ENCODE peak calls at places on chromosomes 12 and 14, in eight cellular contexts. U is GM23248; P is aorta; I is CD8-positive, alpha-beta memory T cell; E is tibial nerve; F is GM23338; B is stomach; L is heart left ventricle. V is an unnamed sample.

GRCh38 chr12:86137936-86138335 is 118.3 kb downstream of the MGAT4C start:
- DNase-seq in U (peak; percentile 11), P (no peak), I (no peak), E (no peak), F (no peak), B (no peak), L (no peak), V (no peak)

GRCh38 chr12:44873898-44874297 is 2.2 kb downstream of the NELL2 start:
- DNase-seq in U (peak; percentile 38), P (no peak), I (peak; percentile 28), E (no peak), F (peak; percentile 21), B (no peak), L (no peak), V (no peak)

GRCh38 chr12:64461634-64462414 is 9.9 kb downstream of the TBK1 start:
- DNase-seq in U (peak; percentile 96), P (no peak), I (no peak), E (no peak), F (no peak), B (no peak), L (no peak), V (no peak)

GRCh38 chr12:106248849-106249371 is 1.1 kb upstream of the CKAP4 start:
- DNase-seq in U (peak; percentile 90), P (no peak), I (peak; percentile 38), E (no peak), F (no peak), B (no peak), L (no peak), V (peak; percentile 81)

GRCh38 chr12:6553051-6553868 is 2.6 kb downstream of the IFFO1 start:
- DNase-seq in U (peak; percentile 97), P (no peak), I (no peak), E (peak; percentile 49), F (no peak), B (no peak), L (peak; percentile 68), V (peak; percentile 59)

GRCh38 chr12:70415987-70416386 is 49.9 kb downstream of the KCNMB4 start:
- DNase-seq in U (no peak), P (no peak), I (no peak), E (no peak), F (no peak), B (no peak), L (no peak), V (no peak)

GRCh38 chr12:31922341-31923062 is 36.7 kb upstream of the RESF1 start:
- DNase-seq in U (peak; percentile 8), P (no peak), I (no peak), E (no peak), F (peak; percentile 56), B (no peak), L (no peak), V (no peak)

GRCh38 chr12:31682136-31682962 is 22.9 kb downstream of the ETFBKMT start:
- DNase-seq in U (peak; percentile 71), P (no peak), I (peak; percentile 62), E (no peak), F (peak; percentile 97), B (peak; percentile 57), L (peak; percentile 46), V (peak; percentile 83)

GRCh38 chr12:68349921-68350606 is 17.9 kb upstream of the MDM1 start:
- DNase-seq in U (peak; percentile 30), P (no peak), I (no peak), E (no peak), F (no peak), B (no peak), L (no peak), V (no peak)

GRCh38 chr14:54058501-54058900 is 101.9 kb upstream of the BMP4 start:
- DNase-seq in U (no peak), P (no peak), I (no peak), E (no peak), F (no peak), B (no peak), L (no peak), V (no peak)

GRCh38 chr12:26026713-26027112 is 68.2 kb downstream of the RASSF8 start:
- DNase-seq in U (no peak), P (no peak), I (no peak), E (no peak), F (no peak), B (no peak), L (no peak), V (no peak)

GRCh38 chr12:127054531-127054930 is 1212.4 kb upstream of the TMEM132C start:
- DNase-seq in U (peak; percentile 52), P (no peak), I (no peak), E (no peak), F (no peak), B (no peak), L (no peak), V (no peak)

GRCh38 chr12:47988073-47989022 is 15.9 kb downstream of the COL2A1 start:
- DNase-seq in U (peak; percentile 54), P (peak; percentile 47), I (no peak), E (no peak), F (peak; percentile 76), B (no peak), L (no peak), V (peak; percentile 61)

GRCh38 chr14:73744175-73744867 is 30.1 kb upstream of the PNMA1 start:
- DNase-seq in U (no peak), P (no peak), I (no peak), E (no peak), F (no peak), B (no peak), L (no peak), V (peak; percentile 79)

GRCh38 chr12:6533653-6534157 is 612 bp upstream of the GAPDH start:
- DNase-seq in U (peak; percentile 83), P (peak; percentile 86), I (peak; percentile 11), E (no peak), F (peak; percentile 94), B (peak; percentile 54), L (peak; percentile 81), V (peak; percentile 90)

GRCh38 chr14:70576891-70577290 is 23.6 kb downstream of the MED6 start:
- DNase-seq in U (no peak), P (no peak), I (no peak), E (no peak), F (no peak), B (no peak), L (no peak), V (no peak)

GRCh38 chr14:61346793-61347192 is 25.4 kb downstream of the PRKCH start:
- DNase-seq in U (no peak), P (no peak), I (no peak), E (no peak), F (no peak), B (no peak), L (no peak), V (no peak)

GRCh38 chr12:7142057-7142644 is 12.0 kb downstream of the CLSTN3 start:
- DNase-seq in U (peak; percentile 75), P (no peak), I (peak; percentile 13), E (peak; percentile 30), F (peak; percentile 83), B (peak; percentile 41), L (no peak), V (peak; percentile 72)

GRCh38 chr12:19517583-19517982 is 78.3 kb downstream of the AEBP2 start:
- DNase-seq in U (peak; percentile 9), P (no peak), I (no peak), E (no peak), F (no peak), B (no peak), L (no peak), V (no peak)

GRCh38 chr12:122099856-122100255 is 21.3 kb downstream of the MLXIP start:
- DNase-seq in U (no peak), P (no peak), I (no peak), E (no peak), F (no peak), B (no peak), L (no peak), V (no peak)

GRCh38 chr12:7190268-7191055 is 976 bp downstream of the PEX5 start:
- DNase-seq in U (peak; percentile 74), P (peak; percentile 80), I (no peak), E (peak; percentile 21), F (peak; percentile 65), B (no peak), L (peak; percentile 28), V (peak; percentile 86)

GRCh38 chr12:49476091-49476490 is 62.7 kb upstream of the KCNH3 start:
- DNase-seq in U (no peak), P (no peak), I (no peak), E (no peak), F (peak; percentile 38), B (no peak), L (no peak), V (no peak)

DNA sequence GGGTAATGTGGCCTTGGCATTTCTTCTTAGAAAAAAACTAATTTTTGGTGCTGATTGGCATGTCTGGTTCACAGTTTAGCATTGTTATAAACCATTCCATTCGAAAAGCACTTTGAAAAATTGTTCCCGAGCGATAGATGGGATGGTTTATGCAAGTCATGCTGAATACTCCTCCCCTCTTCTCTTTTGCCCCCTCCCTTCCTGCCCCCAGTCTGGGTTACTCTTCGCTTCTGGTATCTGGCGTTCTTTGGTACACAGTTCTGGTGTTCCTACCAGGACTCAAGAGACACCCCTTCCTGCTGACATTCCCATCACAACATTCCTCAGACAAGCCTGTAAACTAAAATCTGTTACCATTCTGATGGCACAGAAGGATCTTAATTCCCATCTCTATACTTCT is 20.1 kb upstream of the TIGAR start:
- DNase-seq in U (no peak), P (no peak), I (no peak), E (no peak), F (no peak), B (no peak), L (no peak), V (no peak)
- H3K4me1 ChIP-seq in U (no peaks in the 10 kb centered on the region), P (no peaks in the 10 kb centered on the region), I (no peaks in the 10 kb centered on the region), E (no peaks in the 10 kb centered on the region), F (no peaks in the 10 kb centered on the region), B (peaks cover 11% of the 10 kb centered on the region), L (peaks cover 74% of the 10 kb centered on the region), V (peaks cover 12% of the 10 kb centered on the region)

GRCh38 chr12:3103806-3104205 is 26.6 kb downstream of the TSPAN9 start:
- DNase-seq in U (no peak), P (no peak), I (no peak), E (no peak), F (no peak), B (no peak), L (no peak), V (no peak)
- H3K27ac ChIP-seq in U (no peak overlapping the region), P (no peak overlapping the region), I (no peak overlapping the region), E (peak overlapping the region; percentile 21), F (no peak overlapping the region), B (no peak overlapping the region), L (no peak overlapping the region), V (no peak overlapping the region)

GRCh38 chr12:11657511-11657910 is 8.0 kb downstream of the ETV6 start:
- DNase-seq in U (peak; percentile 30), P (no peak), I (no peak), E (no peak), F (no peak), B (no peak), L (no peak), V (no peak)
- H3K4me1 ChIP-seq in U (peaks cover 34% of the 10 kb centered on the region), P (peaks cover 26% of the 10 kb centered on the region), I (peaks cover 27% of the 10 kb centered on the region), E (peaks cover 43% of the 10 kb centered on the region), F (peaks cover 38% of the 10 kb centered on the region), B (peaks cover 99% of the 10 kb centered on the region), L (peaks cover 80% of the 10 kb centered on the region), V (peaks cover 97% of the 10 kb centered on the region)

DNA sequence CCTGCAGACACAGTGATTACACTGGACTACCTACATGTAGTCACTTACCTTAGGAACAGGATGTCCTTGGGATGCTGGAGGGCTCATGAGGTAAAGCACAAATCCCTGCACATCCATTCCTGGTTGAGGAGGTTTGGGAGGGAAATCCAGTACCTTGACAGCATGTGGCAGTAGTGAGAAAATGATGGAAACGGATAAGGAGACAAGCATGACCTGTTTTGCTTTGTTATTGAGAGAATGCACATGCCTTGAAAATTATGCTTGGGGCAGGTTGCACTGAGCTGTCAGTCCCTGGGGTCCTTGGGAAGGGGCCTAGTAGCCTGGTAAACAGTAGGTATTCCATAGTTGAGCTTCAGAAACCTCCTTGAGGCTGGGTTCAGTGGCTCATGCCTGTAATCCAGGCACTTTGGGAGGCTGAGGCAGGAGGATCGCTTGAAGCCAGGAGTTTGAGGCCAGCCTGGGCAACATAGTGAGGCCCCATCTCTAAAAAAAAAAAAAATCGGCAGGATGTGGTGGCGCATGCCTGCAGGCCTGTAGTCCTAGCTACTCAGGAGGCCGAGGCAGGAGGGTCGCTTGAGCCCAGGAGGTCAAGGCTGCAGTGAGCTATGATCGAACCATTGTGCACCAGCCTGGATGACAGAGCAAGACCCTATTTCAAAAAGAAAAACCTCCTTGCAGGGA is 2.0 kb upstream of the SLC25A29 start:
- DNase-seq in U (no peak), P (no peak), I (no peak), E (no peak), F (no peak), B (no peak), L (no peak), V (no peak)
- H3K27ac ChIP-seq in U (no peak overlapping the region), P (no peak overlapping the region), I (no peak overlapping the region), E (peak overlapping the region; percentile 97), F (no peak overlapping the region), B (no peak overlapping the region), L (peak overlapping the region; percentile 89), V (no peak overlapping the region)